ENCODE peak calls at places on chromosomes 13 and 19, in five cellular contexts. T is adipocyte, M is HL-60, B is B cell, G is cardiac fibroblast. K is an unnamed sample.

GRCh38 chr19:18653853-18654252 is 17.0 kb downstream of the KLHL26 start:
- DNase-seq in B (no peak), M (no peak), G (no peak), T (no peak), K (no peak)

GRCh38 chr13:102090532-102090931 is 311.3 kb downstream of the FGF14 start:
- DNase-seq in G (no peak), B (no peak), T (no peak), M (no peak), K (no peak)

GRCh38 chr19:30557212-30557611 is 185.0 kb downstream of the ZNF536 start:
- DNase-seq in G (no peak), B (no peak), T (no peak), M (no peak), K (no peak)

GRCh38 chr13:23384111-23384510 is 49.4 kb downstream of the SACS start:
- DNase-seq in G (peak; percentile 90), B (peak; percentile 81), M (no peak), T (peak; percentile 44), K (no peak)

GRCh38 chr13:106213028-106213427 is 322.4 kb downstream of the EFNB2 start:
- DNase-seq in T (no peak), M (no peak), B (no peak), G (no peak), K (peak; percentile 14)

GRCh38 chr19:55117063-55117635 is 288 bp downstream of the PPP1R12C start:
- DNase-seq in G (no peak), T (peak; percentile 62), B (no peak), M (no peak), K (no peak)

GRCh38 chr19:46137915-46138473 is 10.0 kb upstream of the IGFL2 start:
- DNase-seq in T (no peak), B (no peak), G (no peak), M (no peak), K (no peak)

GRCh38 chr13:49371943-49372636 is 71.8 kb downstream of the CAB39L start:
- DNase-seq in M (no peak), B (no peak), T (no peak), G (no peak), K (no peak)

GRCh38 chr13:113794086-113794485 is 35.1 kb downstream of the TMEM255B start:
- DNase-seq in B (no peak), G (no peak), T (no peak), M (no peak), K (no peak)

GRCh38 chr19:3725640-3726310 is 17.6 kb downstream of the TJP3 start:
- DNase-seq in M (no peak), B (no peak), G (no peak), T (no peak), K (peak; percentile 81)

GRCh38 chr19:3275068-3275582 is 50.7 kb downstream of the CELF5 start:
- DNase-seq in M (no peak), B (no peak), G (no peak), T (peak; percentile 14), K (no peak)

K was measured in ELF-1.